ENCODE peak calls at places on chromosomes 3 and 15, in five cellular contexts. One of them, this sample, is unnamed.
A peak's percentile ranks its signal among the peaks of the same experiment; 100 is the strongest.

GRCh38 chr15:95281470-95281869 is 1049.0 kb upstream of the NR2F2 start:
- DNase-seq in neural crest cell: no peak
- DNase-seq in fibroblast of the aortic adventitia: peak; percentile 43
- DNase-seq in GM12865: no peak
- DNase-seq in HT1080: no peak
- DNase-seq in this sample: no peak

GRCh38 chr3:156745766-156746165 is 71.4 kb downstream of the TIPARP start:
- DNase-seq in HT1080: no peak
- DNase-seq in fibroblast of the aortic adventitia: no peak
- DNase-seq in GM12865: no peak
- DNase-seq in neural crest cell: no peak
- DNase-seq in this sample: no peak

GRCh38 chr3:116425126-116425525 is 20.2 kb downstream of the LSAMP start:
- DNase-seq in HT1080: no peak
- DNase-seq in fibroblast of the aortic adventitia: no peak
- DNase-seq in neural crest cell: no peak
- DNase-seq in GM12865: no peak
- DNase-seq in this sample: no peak

GRCh38 chr15:92655178-92655995 is at the start of gene FAM174B:
- DNase-seq in neural crest cell: peak; percentile 52
- DNase-seq in fibroblast of the aortic adventitia: no peak
- DNase-seq in GM12865: peak; percentile 83
- DNase-seq in HT1080: no peak
- DNase-seq in this sample: peak; percentile 69

GRCh38 chr3:119322021-119322522 is 27.9 kb downstream of the ARHGAP31 start:
- DNase-seq in GM12865: no peak
- DNase-seq in neural crest cell: no peak
- DNase-seq in fibroblast of the aortic adventitia: peak; percentile 49
- DNase-seq in HT1080: peak; percentile 66
- DNase-seq in this sample: peak; percentile 36

GRCh38 chr3:41448396-41448795 is 249.1 kb downstream of the CTNNB1 start:
- DNase-seq in GM12865: no peak
- DNase-seq in neural crest cell: no peak
- DNase-seq in HT1080: no peak
- DNase-seq in fibroblast of the aortic adventitia: no peak
- DNase-seq in this sample: no peak

GRCh38 chr15:38696120-38696727 is 131.6 kb upstream of the RASGRP1 start:
- DNase-seq in HT1080: peak; percentile 73
- DNase-seq in GM12865: peak; percentile 77
- DNase-seq in neural crest cell: no peak
- DNase-seq in fibroblast of the aortic adventitia: no peak
- DNase-seq in this sample: peak; percentile 74

GRCh38 chr15:31091531-31091930 is 10.0 kb downstream of the TRPM1 start:
- DNase-seq in HT1080: peak; percentile 62
- DNase-seq in neural crest cell: no peak
- DNase-seq in fibroblast of the aortic adventitia: no peak
- DNase-seq in GM12865: no peak
- DNase-seq in this sample: peak; percentile 62

GRCh38 chr3:110314512-110315114 is 757.0 kb upstream of the NECTIN3 start:
- DNase-seq in fibroblast of the aortic adventitia: peak; percentile 62
- DNase-seq in HT1080: peak; percentile 52
- DNase-seq in GM12865: peak; percentile 64
- DNase-seq in neural crest cell: peak; percentile 51
- DNase-seq in this sample: peak; percentile 50

GRCh38 chr3:127072221-127072771 is 89.4 kb downstream of the PLXNA1 start:
- DNase-seq in HT1080: no peak
- DNase-seq in neural crest cell: no peak
- DNase-seq in GM12865: no peak
- DNase-seq in fibroblast of the aortic adventitia: no peak
- DNase-seq in this sample: no peak

GRCh38 chr15:75891895-75892294 is 11.8 kb upstream of the FBXO22 start:
- DNase-seq in neural crest cell: no peak
- DNase-seq in HT1080: peak; percentile 95
- DNase-seq in fibroblast of the aortic adventitia: peak; percentile 83
- DNase-seq in GM12865: no peak
- DNase-seq in this sample: peak; percentile 71

This sample was measured in Daoy.